ENCODE peak calls at places on chromosomes 16 and 17, in six cellular contexts. S is omental fat pad; F is activated CD4-positive, alpha-beta memory T cell treated with anti-CD3 and anti-CD28 coated beads, Interleukin-2, amount 10 ng/mL, durations not matched to agents 7 days and 5 days; R is renal cortical epithelial cell; B is midbrain; K is foreskin fibroblast. M is an unnamed sample.

GRCh38 chr16:50657251-50657650 is 23.9 kb downstream of the SNX20 start:
- DNase-seq in S (no peak), R (no peak), K (no peak), F (no peak), B (no peak), M (no peak)

GRCh38 chr16:67158637-67159600 is 790 bp downstream of the TRADD start:
- DNase-seq in B (no peak), F (peak; percentile 93), K (peak; percentile 40), R (no peak), S (no peak), M (no peak)

GRCh38 chr16:11218324-11218962 is 37.6 kb downstream of the SOCS1 start:
- DNase-seq in F (no peak), K (no peak), R (no peak), B (no peak), S (no peak), M (no peak)

GRCh38 chr16:4900036-4900435 is 36.9 kb downstream of the PPL start:
- DNase-seq in F (no peak), B (no peak), S (no peak), K (peak; percentile 26), R (no peak), M (no peak)

GRCh38 chr16:47035436-47035835 is 62.0 kb upstream of the DNAJA2 start:
- DNase-seq in B (no peak), R (no peak), K (no peak), S (no peak), F (no peak), M (no peak)

GRCh38 chr17:82227629-82228277 is 1.1 kb upstream of the SLC16A3 start:
- DNase-seq in B (no peak), F (no peak), R (no peak), K (no peak), S (no peak), M (no peak)

GRCh38 chr16:55703003-55704001 is 47.5 kb downstream of the SLC6A2 start:
- DNase-seq in K (peak; percentile 77), S (no peak), F (peak; percentile 22), B (peak; percentile 74), R (peak; percentile 57), M (peak; percentile 29)

GRCh38 chr17:78934681-78935418 is 9.7 kb upstream of the TIMP2 start:
- DNase-seq in F (no peak), B (no peak), S (no peak), K (peak; percentile 45), R (peak; percentile 47), M (no peak)

GRCh38 chr17:744937-745336 is 7.1 kb downstream of the GEMIN4 start:
- DNase-seq in B (no peak), S (no peak), K (no peak), F (no peak), R (no peak), M (no peak)

GRCh38 chr17:8160741-8161221 is 2.0 kb downstream of the VAMP2 start:
- DNase-seq in B (no peak), F (no peak), R (no peak), K (no peak), S (no peak), M (no peak)

GRCh38 chr16:88355093-88355388 is 27.7 kb upstream of the ZNF469 start:
- DNase-seq in F (no peak), K (no peak), S (no peak), B (no peak), R (no peak), M (no peak)

GRCh38 chr17:79160980-79161621 is 86.5 kb downstream of the ENGASE start:
- DNase-seq in S (no peak), K (no peak), F (peak; percentile 60), B (no peak), R (no peak), M (no peak)

GRCh38 chr16:78292726-78293380 is 193.4 kb downstream of the WWOX start:
- DNase-seq in F (no peak), B (no peak), S (no peak), R (peak; percentile 97), K (no peak), M (no peak)

GRCh38 chr16:90047714-90048346 is 28.6 kb upstream of the DBNDD1 start:
- DNase-seq in K (peak; percentile 30), R (no peak), B (no peak), S (no peak), F (no peak), M (no peak)

GRCh38 chr16:17224859-17225258 is 245.9 kb downstream of the XYLT1 start:
- DNase-seq in K (peak; percentile 92), F (peak; percentile 38), S (no peak), R (no peak), B (peak; percentile 34), M (no peak)

GRCh38 chr17:78409191-78409621 is 30.8 kb downstream of the PGS1 start:
- DNase-seq in F (no peak), K (no peak), R (peak; percentile 57), B (no peak), S (no peak), M (peak; percentile 73)

GRCh38 chr16:87037012-87037411 is 280.2 kb downstream of the C16orf95 start:
- DNase-seq in K (no peak), R (no peak), F (no peak), S (no peak), B (no peak), M (no peak)

GRCh38 chr17:17387461-17388362 is 84.5 kb downstream of the NT5M start:
- DNase-seq in F (no peak), R (peak; percentile 25), B (no peak), K (no peak), S (no peak), M (no peak)

GRCh38 chr16:85252014-85252413 is 139.7 kb upstream of the CIBAR2 start:
- DNase-seq in B (no peak), F (no peak), S (no peak), K (no peak), R (no peak), M (no peak)

GRCh38 chr17:8557176-8557806 is 73.2 kb downstream of the MYH10 start:
- DNase-seq in B (no peak), R (peak; percentile 4), S (no peak), K (peak; percentile 37), F (no peak), M (no peak)

GRCh38 chr16:50284131-50284911 is 18.0 kb downstream of the ADCY7 start:
- DNase-seq in R (no peak), B (no peak), K (no peak), S (no peak), F (no peak), M (no peak)

GRCh38 chr17:4899341-4900230 is at the start of gene C17orf107:
- DNase-seq in R (peak; percentile 53), B (no peak), F (peak; percentile 88), S (peak; percentile 81), K (peak; percentile 91), M (peak; percentile 88)

GRCh38 chr16:9099131-9099625 is 7.7 kb downstream of the HAPSTR1 start:
- DNase-seq in K (peak; percentile 64), S (no peak), R (peak; percentile 57), B (no peak), F (no peak), M (no peak)

GRCh38 chr17:6455321-6455705 is 11.1 kb downstream of the PIMREG start:
- DNase-seq in K (peak; percentile 55), F (peak; percentile 28), R (no peak), B (no peak), S (no peak), M (no peak)

GRCh38 chr16:58034786-58035185 is 9.2 kb downstream of the MMP15 start:
- DNase-seq in B (no peak), F (no peak), K (no peak), S (no peak), R (no peak), M (no peak)

GRCh38 chr17:48718781-48719641 is 3.3 kb downstream of the PRAC1 start:
- DNase-seq in R (no peak), F (no peak), B (no peak), S (no peak), K (peak; percentile 46), M (no peak)

GRCh38 chr17:43020789-43021738 is 1.1 kb downstream of the VAT1 start:
- DNase-seq in K (peak; percentile 90), F (no peak), R (peak; percentile 49), S (peak; percentile 60), B (no peak), M (peak; percentile 68)

GRCh38 chr16:30368122-30368791 is 2.0 kb downstream of the TBC1D10B start:
- DNase-seq in K (peak; percentile 86), B (no peak), R (peak; percentile 43), F (no peak), S (no peak), M (no peak)

GRCh38 chr17:17570207-17570797 is 21.2 kb downstream of the PEMT start:
- DNase-seq in R (no peak), K (peak; percentile 56), S (no peak), B (peak; percentile 41), F (no peak), M (peak; percentile 76)

GRCh38 chr16:17518441-17518840 is 47.7 kb upstream of the XYLT1 start:
- DNase-seq in B (no peak), F (no peak), S (no peak), R (no peak), K (peak; percentile 71), M (no peak)

GRCh38 chr16:11297492-11298142 is 16.5 kb upstream of the PRM1 start:
- DNase-seq in K (peak; percentile 82), F (peak; percentile 79), B (peak; percentile 78), S (no peak), R (peak; percentile 80), M (peak; percentile 43)

GRCh38 chr17:55284944-55285339 is 20.2 kb downstream of the HLF start:
- DNase-seq in F (no peak), B (no peak), S (no peak), K (peak; percentile 9), R (no peak), M (no peak)

GRCh38 chr16:30186444-30186781 is 3.0 kb downstream of the CORO1A start:
- DNase-seq in R (no peak), B (no peak), F (no peak), K (no peak), S (no peak), M (no peak)

M was measured in cerebellum.